ENCODE peak calls at places on chromosomes 3 and 15, in eight cellular contexts. G, V, E, P, S, K, J and T are unnamed samples. For H3K4me1, the result is how much of the 10 kb centered on the place peaks cover.

GRCh38 chr15:44735482-44736260 is 657 bp upstream of the TRIM69 start:
- DNase-seq in G (peak), V (peak), E (no peak), P (no peak), S (no peak), K (no peak), J (no peak), T (peak)

GRCh38 chr3:154684021-154684420 is 254.0 kb upstream of the GPR149 start:
- DNase-seq in G (no peak), V (no peak), E (no peak), P (no peak), S (peak), K (no peak), J (no peak), T (no peak)

GRCh38 chr15:85956515-85957275 is 123.0 kb upstream of the AGBL1 start:
- DNase-seq in G (no peak), V (no peak), E (no peak), P (no peak), S (no peak), K (no peak), J (no peak), T (no peak)

GRCh38 chr15:52441846-52442245 is 86.8 kb downstream of the MYO5A start:
- DNase-seq in G (no peak), V (no peak), E (no peak), P (no peak), S (no peak), K (no peak), J (no peak), T (no peak)

GRCh38 chr3:72748659-72749058 is 99.6 kb downstream of the SHQ1 start:
- DNase-seq in G (no peak), V (no peak), E (no peak), P (no peak), S (no peak), K (no peak), J (no peak), T (no peak)

GRCh38 chr3:30130391-30130790 is 476.0 kb upstream of the TGFBR2 start:
- DNase-seq in G (no peak), V (no peak), E (no peak), P (no peak), S (no peak), K (no peak), J (no peak), T (no peak)

GRCh38 chr3:22012471-22012870 is 261.5 kb upstream of the ZNF385D start:
- DNase-seq in G (no peak), V (no peak), E (no peak), P (no peak), S (no peak), K (no peak), J (no peak), T (no peak)

GRCh38 chr3:178634975-178635374 is 98.7 kb downstream of the KCNMB2 start:
- DNase-seq in G (no peak), V (no peak), E (no peak), P (no peak), S (no peak), K (no peak), J (no peak), T (no peak)

GRCh38 chr3:14537590-14538450 is 2.3 kb downstream of the GRIP2 start:
- DNase-seq in G (peak), V (peak), E (peak), P (no peak), S (no peak), K (peak), J (no peak), T (no peak)

GRCh38 chr3:196537319-196537984 is 22.3 kb upstream of the SMCO1 start:
- DNase-seq in G (peak), V (no peak), E (no peak), P (no peak), S (peak), K (peak), J (peak), T (no peak)

GRCh38 chr3:74537164-74537563 is 77.3 kb downstream of the CNTN3 start:
- DNase-seq in G (no peak), V (no peak), E (no peak), P (peak), S (no peak), K (no peak), J (no peak), T (no peak)

GRCh38 chr3:52495777-52496602 is 852 bp downstream of the STAB1 start:
- DNase-seq in G (peak), V (no peak), E (no peak), P (no peak), S (no peak), K (peak), J (no peak), T (peak)

GRCh38 chr3:52494446-52494845 is 692 bp upstream of the STAB1 start:
- DNase-seq in G (no peak), V (no peak), E (no peak), P (no peak), S (no peak), K (no peak), J (no peak), T (no peak)

GRCh38 chr3:52492059-52492458 is 3.1 kb upstream of the STAB1 start:
- DNase-seq in G (no peak), V (no peak), E (no peak), P (no peak), S (no peak), K (no peak), J (no peak), T (no peak)

GRCh38 chr3:52493232-52494017 is 1.7 kb upstream of the STAB1 start:
- DNase-seq in G (no peak), V (no peak), E (no peak), P (no peak), S (no peak), K (no peak), J (no peak), T (no peak)

DNA sequence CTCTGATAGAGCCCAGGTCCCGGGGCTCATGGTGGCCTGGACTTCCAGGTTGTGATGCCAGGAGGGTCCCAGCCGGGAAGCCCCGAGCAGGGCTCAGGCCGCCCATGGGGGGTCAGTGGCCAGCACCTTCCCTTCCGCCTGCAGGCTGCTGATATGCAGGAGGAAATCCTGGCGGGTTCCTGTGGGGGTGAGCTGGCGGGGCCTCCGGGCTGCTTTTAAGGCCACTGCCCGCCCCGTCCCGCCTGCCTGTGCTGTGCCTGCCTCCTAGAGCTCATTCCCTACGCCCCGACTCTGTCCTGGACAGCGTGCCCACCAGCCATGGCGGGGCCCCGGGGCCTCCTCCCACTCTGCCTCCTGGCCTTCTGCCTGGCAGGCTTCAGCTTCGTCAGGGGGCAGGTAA is at the start of gene STAB1:
- DNase-seq in G (peak), V (peak), E (peak), P (no peak), S (no peak), K (peak), J (no peak), T (peak)
- H3K4me3 ChIP-seq in G (peak), V (peak), E (peak), P (peak), S (no peak), K (no peak), J (no peak), T (no peak)

GRCh38 chr3:64111083-64111482 is 87.8 kb upstream of the PSMD6 start:
- DNase-seq in G (no peak), V (no peak), E (no peak), P (no peak), S (no peak), K (no peak), J (no peak), T (no peak)
- H3K4me1 ChIP-seq in G (under half), V (under half), E (under half), P (under half), S (under half), K (under half), J (under half), T (under half)

DNA sequence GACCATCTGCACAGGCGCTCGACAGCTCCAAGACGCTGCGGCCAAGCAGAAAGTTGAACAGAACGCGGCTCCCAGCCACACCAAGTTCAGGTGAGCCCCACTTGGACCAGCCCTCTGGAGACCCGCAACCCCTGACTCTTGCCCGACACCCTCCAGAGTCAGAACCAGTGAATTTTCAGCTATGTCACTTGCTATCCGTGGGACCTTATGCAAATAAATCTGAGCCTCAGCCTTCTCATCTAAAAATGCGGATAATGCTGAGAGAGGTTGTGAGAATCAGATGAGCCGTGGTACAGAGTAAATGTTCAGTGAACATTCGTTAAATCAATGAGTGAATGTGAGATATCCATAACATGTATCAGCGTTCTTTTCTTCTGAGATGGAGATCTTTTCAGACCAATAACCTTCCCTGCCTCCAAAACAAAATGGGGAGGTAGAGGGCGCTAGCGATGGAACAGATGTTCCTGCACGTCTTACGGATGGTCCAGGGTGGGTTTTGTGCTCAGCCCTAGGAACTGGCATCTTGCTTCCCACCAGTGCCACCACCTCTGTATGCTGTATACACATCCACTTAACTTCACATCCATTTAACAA is 524 bp downstream of the MRPS11 start:
- DNase-seq in G (no peak), V (no peak), E (no peak), P (no peak), S (peak), K (no peak), J (no peak), T (peak)
- TF ChIP-seq CTCF in G (no peak), V (no peak), E (no peak), P (no peak), S (peak), K (no peak), J (no peak), T (peak)

GRCh38 chr15:23857028-23857641 is 170.0 kb upstream of the NDN start:
- DNase-seq in G (peak), V (no peak), E (no peak), P (no peak), S (peak), K (peak), J (no peak), T (peak)
- H3K4me3 ChIP-seq in G (no peak), V (no peak), E (no peak), P (no peak), S (peak), K (no peak), J (no peak), T (no peak)

GRCh38 chr15:67143646-67144045 is 78.2 kb downstream of the SMAD3 start:
- DNase-seq in G (no peak), V (no peak), E (no peak), P (no peak), S (no peak), K (no peak), J (no peak), T (no peak)
- H3K4me1 ChIP-seq in G (half or more), V (half or more), E (under half), P (under half), S (half or more), K (under half), J (under half), T (half or more)

GRCh38 chr15:41377978-41378377 is 24.3 kb downstream of the NDUFAF1 start:
- DNase-seq in G (no peak), V (no peak), E (no peak), P (no peak), S (no peak), K (no peak), J (no peak), T (no peak)
- TF ChIP-seq CTCF in G (no peak), V (no peak), E (no peak), P (no peak), S (no peak), K (no peak), J (no peak), T (no peak)

GRCh38 chr15:50353251-50353998 is 1.6 kb downstream of the GABPB1 start:
- DNase-seq in G (no peak), V (no peak), E (no peak), P (no peak), S (no peak), K (no peak), J (no peak), T (peak)
- H3K4me3 ChIP-seq in G (peak), V (peak), E (peak), P (peak), S (peak), K (peak), J (peak), T (peak)